ENCODE peak calls at places on chromosomes 6 and 20, in nine cellular contexts. One of them, this sample, is unnamed.

GRCh38 chr6:13908955-13909381 is 15.8 kb upstream of the RNF182 start:
- DNase-seq in head of caudate nucleus: peak; percentile 42
- DNase-seq in gastrocnemius medialis: peak; percentile 19
- DNase-seq in lower lobe of right lung: no peak
- DNase-seq in mesenteric fat pad: no peak
- DNase-seq in spleen: no peak
- DNase-seq in astrocyte of the spinal cord: peak; percentile 81
- DNase-seq in choroid plexus epithelial cell: peak; percentile 88
- DNase-seq in AG04450: peak; percentile 45
- DNase-seq in this sample: no peak

GRCh38 chr6:43993881-43994523 is 133.2 kb downstream of the MRPL14 start:
- DNase-seq in head of caudate nucleus: no peak
- DNase-seq in gastrocnemius medialis: peak; percentile 90
- DNase-seq in lower lobe of right lung: no peak
- DNase-seq in mesenteric fat pad: no peak
- DNase-seq in spleen: no peak
- DNase-seq in astrocyte of the spinal cord: no peak
- DNase-seq in choroid plexus epithelial cell: no peak
- DNase-seq in AG04450: no peak
- DNase-seq in this sample: peak; percentile 51

GRCh38 chr6:45577836-45578504 is 200.2 kb upstream of the SUPT3H start:
- DNase-seq in head of caudate nucleus: no peak
- DNase-seq in gastrocnemius medialis: no peak
- DNase-seq in lower lobe of right lung: no peak
- DNase-seq in mesenteric fat pad: no peak
- DNase-seq in spleen: no peak
- DNase-seq in astrocyte of the spinal cord: peak; percentile 38
- DNase-seq in choroid plexus epithelial cell: peak; percentile 38
- DNase-seq in AG04450: no peak
- DNase-seq in this sample: no peak

GRCh38 chr6:44563397-44563796 is 175.9 kb downstream of the CDC5L start:
- DNase-seq in head of caudate nucleus: no peak
- DNase-seq in gastrocnemius medialis: no peak
- DNase-seq in lower lobe of right lung: no peak
- DNase-seq in mesenteric fat pad: no peak
- DNase-seq in spleen: peak; percentile 19
- DNase-seq in astrocyte of the spinal cord: peak; percentile 57
- DNase-seq in choroid plexus epithelial cell: peak; percentile 39
- DNase-seq in AG04450: no peak
- DNase-seq in this sample: no peak

GRCh38 chr20:40471261-40471629 is 217.8 kb downstream of the MAFB start:
- DNase-seq in head of caudate nucleus: no peak
- DNase-seq in gastrocnemius medialis: peak; percentile 13
- DNase-seq in lower lobe of right lung: no peak
- DNase-seq in mesenteric fat pad: no peak
- DNase-seq in spleen: no peak
- DNase-seq in astrocyte of the spinal cord: no peak
- DNase-seq in choroid plexus epithelial cell: peak; percentile 5
- DNase-seq in AG04450: no peak
- DNase-seq in this sample: no peak

GRCh38 chr20:12276011-12276673 is 358.4 kb downstream of the BTBD3 start:
- DNase-seq in head of caudate nucleus: no peak
- DNase-seq in gastrocnemius medialis: no peak
- DNase-seq in lower lobe of right lung: no peak
- DNase-seq in mesenteric fat pad: no peak
- DNase-seq in spleen: no peak
- DNase-seq in astrocyte of the spinal cord: no peak
- DNase-seq in choroid plexus epithelial cell: peak; percentile 1
- DNase-seq in AG04450: no peak
- DNase-seq in this sample: no peak

GRCh38 chr6:156595481-156595880 is 181.7 kb upstream of the ARID1B start:
- DNase-seq in head of caudate nucleus: no peak
- DNase-seq in gastrocnemius medialis: no peak
- DNase-seq in lower lobe of right lung: no peak
- DNase-seq in mesenteric fat pad: no peak
- DNase-seq in spleen: no peak
- DNase-seq in astrocyte of the spinal cord: peak; percentile 43
- DNase-seq in choroid plexus epithelial cell: peak; percentile 25
- DNase-seq in AG04450: no peak
- DNase-seq in this sample: no peak

GRCh38 chr20:56072165-56072564 is 66.8 kb upstream of the CBLN4 start:
- DNase-seq in head of caudate nucleus: no peak
- DNase-seq in gastrocnemius medialis: no peak
- DNase-seq in lower lobe of right lung: no peak
- DNase-seq in mesenteric fat pad: no peak
- DNase-seq in spleen: no peak
- DNase-seq in astrocyte of the spinal cord: no peak
- DNase-seq in choroid plexus epithelial cell: no peak
- DNase-seq in AG04450: no peak
- DNase-seq in this sample: no peak

GRCh38 chr20:46709459-46710148 is at the start of gene SLC2A10:
- DNase-seq in head of caudate nucleus: peak; percentile 17
- DNase-seq in gastrocnemius medialis: no peak
- DNase-seq in lower lobe of right lung: peak; percentile 66
- DNase-seq in mesenteric fat pad: no peak
- DNase-seq in spleen: no peak
- DNase-seq in astrocyte of the spinal cord: peak; percentile 47
- DNase-seq in choroid plexus epithelial cell: peak; percentile 52
- DNase-seq in AG04450: no peak
- DNase-seq in this sample: no peak

GRCh38 chr20:61990484-61990883 is 75.2 kb downstream of the TAF4 start:
- DNase-seq in head of caudate nucleus: no peak
- DNase-seq in gastrocnemius medialis: no peak
- DNase-seq in lower lobe of right lung: no peak
- DNase-seq in mesenteric fat pad: no peak
- DNase-seq in spleen: no peak
- DNase-seq in astrocyte of the spinal cord: no peak
- DNase-seq in choroid plexus epithelial cell: no peak
- DNase-seq in AG04450: no peak
- DNase-seq in this sample: peak; percentile 67

GRCh38 chr6:24093381-24093780 is 32.6 kb upstream of the NRSN1 start:
- DNase-seq in head of caudate nucleus: no peak
- DNase-seq in gastrocnemius medialis: no peak
- DNase-seq in lower lobe of right lung: no peak
- DNase-seq in mesenteric fat pad: no peak
- DNase-seq in spleen: no peak
- DNase-seq in astrocyte of the spinal cord: no peak
- DNase-seq in choroid plexus epithelial cell: peak; percentile 1
- DNase-seq in AG04450: no peak
- DNase-seq in this sample: no peak

GRCh38 chr6:25280617-25280990 is 1.4 kb downstream of the CARMIL1 start:
- DNase-seq in head of caudate nucleus: no peak
- DNase-seq in gastrocnemius medialis: no peak
- DNase-seq in lower lobe of right lung: no peak
- DNase-seq in mesenteric fat pad: no peak
- DNase-seq in spleen: no peak
- DNase-seq in astrocyte of the spinal cord: no peak
- DNase-seq in choroid plexus epithelial cell: peak; percentile 24
- DNase-seq in AG04450: no peak
- DNase-seq in this sample: no peak

GRCh38 chr6:12408752-12409151 is 118.6 kb downstream of the EDN1 start:
- DNase-seq in head of caudate nucleus: no peak
- DNase-seq in gastrocnemius medialis: no peak
- DNase-seq in lower lobe of right lung: no peak
- DNase-seq in mesenteric fat pad: no peak
- DNase-seq in spleen: no peak
- DNase-seq in astrocyte of the spinal cord: no peak
- DNase-seq in choroid plexus epithelial cell: no peak
- DNase-seq in AG04450: no peak
- DNase-seq in this sample: no peak

GRCh38 chr20:4090756-4091331 is 75.5 kb upstream of the RNF24 start:
- DNase-seq in head of caudate nucleus: no peak
- DNase-seq in gastrocnemius medialis: no peak
- DNase-seq in lower lobe of right lung: no peak
- DNase-seq in mesenteric fat pad: no peak
- DNase-seq in spleen: no peak
- DNase-seq in astrocyte of the spinal cord: no peak
- DNase-seq in choroid plexus epithelial cell: peak; percentile 67
- DNase-seq in AG04450: peak; percentile 61
- DNase-seq in this sample: no peak

GRCh38 chr20:46179811-46180326 is 61.8 kb downstream of the CD40 start:
- DNase-seq in head of caudate nucleus: no peak
- DNase-seq in gastrocnemius medialis: no peak
- DNase-seq in lower lobe of right lung: no peak
- DNase-seq in mesenteric fat pad: no peak
- DNase-seq in spleen: no peak
- DNase-seq in astrocyte of the spinal cord: no peak
- DNase-seq in choroid plexus epithelial cell: no peak
- DNase-seq in AG04450: no peak
- DNase-seq in this sample: no peak